ENCODE peak calls at places on chromosome 13, in six cellular contexts. E is PC-9, D is SK-N-SH, W is hepatocyte, I is PC-3, S is HCT116. B is an unnamed sample.

GRCh38 chr13:29523199-29523931 is 72.1 kb downstream of the SLC7A1 start:
- DNase-seq in E (no peak), W (no peak), I (no peak), D (no peak), S (no peak), B (no peak)

GRCh38 chr13:59843040-59843439 is 320.7 kb downstream of the DIAPH3 start:
- DNase-seq in D (no peak), I (peak; percentile 68), E (no peak), S (no peak), W (no peak), B (no peak)

GRCh38 chr13:40377783-40378182 is 288.7 kb downstream of the FOXO1 start:
- DNase-seq in S (no peak), E (no peak), D (no peak), W (no peak), I (no peak), B (no peak)

GRCh38 chr13:24274452-24274971 is 34.9 kb upstream of the C1QTNF9 start:
- DNase-seq in W (no peak), D (no peak), S (no peak), E (no peak), I (no peak), B (no peak)

GRCh38 chr13:98416408-98416807 is 160.5 kb downstream of the STK24 start:
- DNase-seq in W (peak; percentile 69), D (no peak), I (peak; percentile 92), E (peak; percentile 68), S (no peak), B (no peak)

GRCh38 chr13:62038214-62038613 is 622.6 kb upstream of the PCDH20 start:
- DNase-seq in S (no peak), W (no peak), I (no peak), D (no peak), E (no peak), B (no peak)

GRCh38 chr13:93268327-93269028 is 41.9 kb downstream of the GPC6 start:
- DNase-seq in E (no peak), S (no peak), I (no peak), W (no peak), D (no peak), B (no peak)

GRCh38 chr13:106291006-106291405 is 244.5 kb downstream of the EFNB2 start:
- DNase-seq in W (no peak), I (peak; percentile 84), S (no peak), D (no peak), E (peak; percentile 62), B (no peak)

GRCh38 chr13:48158290-48158689 is 63.4 kb upstream of the MED4 start:
- DNase-seq in W (no peak), S (no peak), D (no peak), E (no peak), I (no peak), B (no peak)

GRCh38 chr13:24671367-24672117 is 8.7 kb upstream of the ATP12A start:
- DNase-seq in E (peak; percentile 62), W (peak; percentile 83), D (peak; percentile 82), S (peak; percentile 67), I (peak; percentile 86), B (no peak)

GRCh38 chr13:34349091-34349722 is 531.3 kb downstream of the RFC3 start:
- DNase-seq in W (peak; percentile 40), I (peak; percentile 92), E (peak; percentile 68), S (no peak), D (no peak), B (no peak)

GRCh38 chr13:98571955-98572662 is 4.8 kb downstream of the STK24 start:
- DNase-seq in I (peak; percentile 49), E (peak; percentile 44), W (peak; percentile 42), D (peak; percentile 55), S (no peak), B (peak; percentile 39)

GRCh38 chr13:49935171-49936084 is 712 bp downstream of the SPRYD7 start:
- DNase-seq in W (peak; percentile 60), E (peak; percentile 49), D (no peak), S (peak; percentile 66), I (peak; percentile 72), B (peak; percentile 45)

GRCh38 chr13:42333613-42334328 is 61.8 kb downstream of the AKAP11 start:
- DNase-seq in W (peak; percentile 43), I (peak; percentile 62), D (no peak), E (peak; percentile 2), S (no peak), B (peak; percentile 54)

GRCh38 chr13:96810104-96810503 is 184.2 kb downstream of the OXGR1 start:
- DNase-seq in E (no peak), D (no peak), W (peak; percentile 32), S (no peak), I (no peak), B (no peak)

GRCh38 chr13:79867248-79867647 is 386.3 kb downstream of the NDFIP2 start:
- DNase-seq in I (no peak), D (no peak), W (no peak), S (no peak), E (no peak), B (no peak)

DNA sequence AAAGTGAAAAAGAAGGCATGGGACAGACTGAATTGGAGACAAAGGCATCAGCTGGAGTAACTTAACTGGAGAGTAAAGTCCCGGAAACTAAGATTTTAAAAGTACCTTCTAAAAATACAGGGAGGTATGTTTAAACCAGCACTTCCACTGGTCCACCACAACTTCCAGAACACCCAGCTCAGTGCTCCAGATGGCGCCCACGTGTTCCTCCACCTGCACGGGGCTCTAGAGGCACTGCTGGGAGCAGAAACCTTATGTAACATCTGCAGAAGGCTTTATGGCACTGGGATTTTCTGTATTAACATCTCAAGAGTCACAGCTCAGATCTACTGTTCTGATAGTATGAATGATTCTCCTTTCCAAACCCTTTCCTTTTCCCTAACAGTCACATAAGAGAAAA is 252.1 kb downstream of the DCLK1 start:
- DNase-seq in I (no peak), W (no peak), S (no peak), E (no peak), D (no peak), B (peak; percentile 28)
- H3K9me2 ChIP-seq in I (no peaks in the 10 kb centered on the region), W (no peaks in the 10 kb centered on the region), S (no peaks in the 10 kb centered on the region), E (no peaks in the 10 kb centered on the region), D (no peaks in the 10 kb centered on the region), B (no peaks in the 10 kb centered on the region)

DNA sequence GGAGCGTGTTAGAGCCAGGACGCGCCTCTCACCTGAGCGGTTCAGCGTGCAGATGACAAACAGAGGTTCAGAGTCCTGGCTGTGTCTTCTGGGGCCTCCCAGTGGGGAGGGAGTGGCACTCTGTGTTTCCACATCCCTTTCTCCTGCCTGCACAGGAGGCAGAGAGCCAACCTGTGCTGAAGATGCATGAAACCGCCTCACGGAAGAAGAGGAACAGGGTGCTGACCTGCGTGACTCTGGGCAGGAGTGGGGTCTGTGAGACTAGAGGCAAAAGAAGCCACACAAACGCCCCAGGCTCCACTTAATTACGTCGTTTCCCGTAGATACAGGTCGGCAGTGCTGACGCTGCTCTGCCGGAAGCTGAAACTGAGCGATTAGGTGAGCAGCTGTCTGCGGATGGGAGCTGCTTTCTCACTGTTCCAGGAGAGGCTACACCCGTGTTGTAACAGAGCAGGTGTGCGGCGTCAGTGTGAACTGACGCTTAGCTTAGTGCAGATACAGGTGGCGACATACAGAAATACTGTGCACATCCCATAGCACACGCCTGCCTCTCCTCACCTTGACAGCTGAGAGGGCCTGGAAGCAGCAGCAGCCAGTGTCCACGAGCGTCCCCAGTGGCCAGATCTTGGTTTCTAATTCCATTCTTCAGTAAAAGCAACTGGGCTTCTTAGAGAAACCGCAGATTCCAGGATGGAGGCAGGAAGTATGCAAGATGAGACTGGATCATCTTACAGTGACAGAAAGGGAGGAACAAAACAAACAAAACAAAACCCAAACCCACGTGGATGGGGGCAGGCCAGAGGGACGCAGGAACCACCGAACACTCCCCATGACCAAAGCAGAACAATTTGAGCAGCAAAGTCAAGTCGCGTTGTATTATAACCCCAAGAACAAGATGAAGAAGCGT is 37.7 kb upstream of the MCF2L start:
- DNase-seq in W (peak; percentile 81), I (peak; percentile 80), E (peak; percentile 57), S (peak; percentile 46), D (peak; percentile 71), B (peak; percentile 93)
- TF ChIP-seq CTCF in W (peak; percentile 65), I (peak; percentile 80), E (peak; percentile 76), S (peak; percentile 90), D (peak; percentile 69), B (peak; percentile 89)

DNA sequence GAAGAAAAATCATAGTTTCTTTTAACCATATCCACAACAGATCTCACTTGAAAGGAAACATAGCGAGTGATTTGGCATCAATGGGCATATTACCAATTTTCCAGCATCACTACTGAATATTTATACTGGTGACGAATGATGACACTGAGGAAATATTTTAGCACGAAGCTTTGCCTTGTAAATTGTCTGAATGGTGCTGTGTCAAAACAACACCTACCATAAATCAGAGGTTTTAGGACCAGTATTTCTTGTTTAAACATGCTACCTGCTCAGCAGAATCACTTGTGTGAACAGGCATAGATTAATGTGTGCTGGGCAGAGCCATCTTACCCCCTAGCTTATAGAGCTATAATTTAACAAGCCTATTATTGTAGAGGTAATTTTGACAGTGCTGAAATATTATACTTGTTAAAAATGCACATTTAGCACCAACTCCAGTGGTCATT is 146.8 kb downstream of the ABCC4 start:
- DNase-seq in W (no peak), E (no peak), I (peak; percentile 90), D (no peak), S (no peak), B (no peak)
- H3K27me3 ChIP-seq in W (no peaks in the 10 kb centered on the region), E (no peaks in the 10 kb centered on the region), I (no peaks in the 10 kb centered on the region), D (no peaks in the 10 kb centered on the region), S (no peaks in the 10 kb centered on the region), B (no peaks in the 10 kb centered on the region)

GRCh38 chr13:83940742-83941141 is 58.5 kb upstream of the SLITRK1 start:
- DNase-seq in W (no peak), E (no peak), D (no peak), I (peak; percentile 73), S (no peak), B (no peak)

GRCh38 chr13:83937579-83937978 is 55.3 kb upstream of the SLITRK1 start:
- DNase-seq in W (no peak), I (no peak), D (no peak), E (no peak), S (no peak), B (no peak)

DNA sequence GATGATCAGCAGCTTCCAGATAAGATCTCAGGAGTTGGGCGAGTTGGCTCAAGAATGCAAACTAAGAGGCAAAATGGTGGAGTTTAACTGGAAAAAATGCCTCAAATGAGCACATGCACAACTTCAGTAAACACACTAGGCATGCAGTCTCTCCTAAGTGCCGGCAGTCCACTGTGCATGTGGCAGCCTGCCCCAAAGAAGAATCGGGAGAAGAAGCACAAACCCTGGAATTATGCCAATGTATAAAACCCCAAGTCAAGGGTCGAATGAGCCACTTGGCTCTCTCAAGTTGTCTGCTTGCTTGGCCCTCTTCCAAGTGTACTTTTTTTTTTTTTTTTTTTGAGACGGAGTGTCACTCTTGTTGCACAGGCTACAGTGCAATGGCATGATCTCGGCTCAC is 53.3 kb upstream of the SLITRK1 start:
- DNase-seq in S (no peak), W (no peak), I (no peak), D (no peak), E (no peak), B (no peak)
- H3K9me2 ChIP-seq in S (no peaks in the 10 kb centered on the region), W (no peaks in the 10 kb centered on the region), I (no peaks in the 10 kb centered on the region), D (no peaks in the 10 kb centered on the region), E (no peaks in the 10 kb centered on the region), B (no peaks in the 10 kb centered on the region)

GRCh38 chr13:20869540-20869939 is 33.0 kb downstream of the XPO4 start:
- DNase-seq in W (no peak), D (peak; percentile 6), S (no peak), I (peak; percentile 16), E (no peak), B (no peak)
- TF ChIP-seq CTCF in W (peak; percentile 38), D (peak; percentile 57), S (peak; percentile 5), I (peak; percentile 42), E (peak; percentile 41), B (no peak)

GRCh38 chr13:102567857-102568256 is 28.9 kb upstream of the TPP2 start:
- DNase-seq in E (no peak), W (no peak), I (no peak), D (no peak), S (no peak), B (no peak)
- H3K27me3 ChIP-seq in E (peaks cover 94% of the 10 kb centered on the region), W (peaks cover 22% of the 10 kb centered on the region), I (peaks cover 66% of the 10 kb centered on the region), D (no peaks in the 10 kb centered on the region), S (peaks cover 53% of the 10 kb centered on the region), B (no peaks in the 10 kb centered on the region)

B was measured in MM.1S.